ENCODE peak calls at places on chromosomes 3 and 15, in four cellular contexts. W is Peyer's patch, G is heart left ventricle, F is psoas muscle. Q is an unnamed sample.

GRCh38 chr15:52678468-52679231 is 538 bp downstream of the ATOSA start:
- DNase-seq in F (peak), W (peak), G (peak), Q (no peak)

GRCh38 chr15:70050970-70051369 is 46.7 kb downstream of the TLE3 start:
- DNase-seq in F (no peak), G (no peak), W (no peak), Q (no peak)

GRCh38 chr15:99955181-99955525 is 221.9 kb upstream of the LYSMD4 start:
- DNase-seq in W (no peak), F (no peak), G (no peak), Q (no peak)

GRCh38 chr3:157920804-157921203 is 185.4 kb downstream of the SHOX2 start:
- DNase-seq in G (no peak), W (no peak), F (no peak), Q (no peak)

GRCh38 chr15:101500865-101501551 is 11.5 kb upstream of the PCSK6 start:
- DNase-seq in W (no peak), G (no peak), F (no peak), Q (no peak)

GRCh38 chr3:73215286-73215685 is 153.8 kb downstream of the EBLN2 start:
- DNase-seq in F (no peak), W (no peak), G (no peak), Q (no peak)

GRCh38 chr3:43872901-43873300 is 182.2 kb downstream of the ABHD5 start:
- DNase-seq in W (no peak), G (no peak), F (no peak), Q (no peak)

GRCh38 chr3:52144034-52144795 is 10.0 kb downstream of the POC1A start:
- DNase-seq in G (peak), F (peak), W (peak), Q (peak)

GRCh38 chr3:7646851-7647250 is 785.9 kb downstream of the GRM7 start:
- DNase-seq in G (no peak), F (no peak), W (no peak), Q (no peak)

GRCh38 chr3:48595075-48595525 is at the start of gene COL7A1:
- DNase-seq in F (no peak), G (no peak), W (no peak), Q (no peak)

GRCh38 chr3:4748701-4749378 is 230.4 kb upstream of the BHLHE40 start:
- DNase-seq in G (no peak), W (no peak), F (no peak), Q (no peak)

GRCh38 chr15:82051664-82052063 is 5.8 kb upstream of the MEX3B start:
- DNase-seq in F (no peak), G (peak), W (no peak), Q (no peak)

GRCh38 chr3:105497381-105497780 is 130.7 kb downstream of the ALCAM start:
- DNase-seq in F (no peak), G (no peak), W (no peak), Q (no peak)

GRCh38 chr3:105496343-105496742 is 129.6 kb downstream of the ALCAM start:
- DNase-seq in F (no peak), G (no peak), W (no peak), Q (no peak)

GRCh38 chr3:105490045-105490444 is 123.3 kb downstream of the ALCAM start:
- DNase-seq in F (no peak), W (no peak), G (no peak), Q (no peak)

GRCh38 chr3:105493305-105493892 is 126.7 kb downstream of the ALCAM start:
- DNase-seq in W (no peak), F (no peak), G (no peak), Q (no peak)

GRCh38 chr3:105495021-105495420 is 128.3 kb downstream of the ALCAM start:
- DNase-seq in W (no peak), G (no peak), F (no peak), Q (no peak)
- TF ChIP-seq CTCF in W (no peak), G (no peak), F (no peak), Q (no peak)

GRCh38 chr15:42089942-42090341 is 4.4 kb downstream of the PLA2G4D start:
- DNase-seq in G (no peak), F (no peak), W (no peak), Q (no peak)

GRCh38 chr15:42088801-42089640 is 5.3 kb downstream of the PLA2G4D start:
- DNase-seq in G (no peak), F (no peak), W (no peak), Q (no peak)

GRCh38 chr15:42090375-42090774 is 4.0 kb downstream of the PLA2G4D start:
- DNase-seq in W (no peak), F (no peak), G (no peak), Q (no peak)

GRCh38 chr15:42091753-42092665 is 2.4 kb downstream of the PLA2G4D start:
- DNase-seq in W (no peak), F (no peak), G (no peak), Q (no peak)

DNA sequence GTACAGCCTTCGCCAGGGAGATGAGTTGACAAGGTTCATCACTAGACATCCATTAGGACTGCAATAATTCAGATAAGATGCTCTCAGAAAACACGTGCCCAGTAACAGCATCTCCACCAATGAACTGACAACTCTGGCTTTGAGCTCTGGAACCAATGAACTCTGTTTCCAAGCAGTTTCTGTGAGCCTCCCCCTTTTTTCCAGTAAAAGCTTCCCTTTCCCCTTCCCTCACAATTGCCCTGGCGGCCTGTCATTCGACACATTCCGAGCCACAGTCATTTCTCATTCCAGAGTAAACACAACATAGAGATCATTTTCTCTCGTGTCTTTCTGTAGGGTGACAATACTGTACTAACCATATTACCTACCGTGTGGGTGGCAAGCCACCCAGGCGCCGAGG is 3.6 kb downstream of the PLA2G4D start:
- DNase-seq in G (no peak), W (no peak), F (no peak), Q (no peak)
- TF ChIP-seq CTCF in G (no peak), W (no peak), F (no peak), Q (no peak)

GRCh38 chr15:29821416-29822099 is 710 bp downstream of the TJP1 start:
- DNase-seq in F (peak), W (peak), G (peak), Q (peak)
- TF ChIP-seq CTCF in F (peak), W (no peak), G (peak), Q (peak)

GRCh38 chr3:16423947-16424673 is 89.4 kb downstream of the RFTN1 start:
- DNase-seq in F (no peak), G (no peak), W (no peak), Q (no peak)

GRCh38 chr3:16423298-16423697 is 90.2 kb downstream of the RFTN1 start:
- DNase-seq in W (no peak), G (no peak), F (no peak), Q (no peak)

GRCh38 chr3:16417945-16418739 is 95.4 kb downstream of the RFTN1 start:
- DNase-seq in W (no peak), F (no peak), G (no peak), Q (no peak)

GRCh38 chr3:16415911-16416310 is 97.6 kb downstream of the RFTN1 start:
- DNase-seq in W (no peak), F (no peak), G (no peak), Q (no peak)

GRCh38 chr3:16419640-16420039 is 93.9 kb downstream of the RFTN1 start:
- DNase-seq in G (no peak), W (no peak), F (no peak), Q (no peak)
- TF ChIP-seq CTCF in G (no peak), W (no peak), F (no peak), Q (no peak)

GRCh38 chr3:45038096-45038455 is 12.0 kb downstream of the CLEC3B start:
- DNase-seq in W (no peak), G (no peak), F (no peak), Q (no peak)
- TF ChIP-seq CTCF in W (no peak), G (no peak), F (no peak), Q (no peak)

Q was measured in retinal pigment epithelial cell.